ENCODE peak calls at places on chromosomes 3 and 15, in four cellular contexts. A is NCI-H2029, U is NCI-H1092 treated with DMSO at 0.1 percent for 48 hours, B is EH. H is an unnamed sample.

GRCh38 chr3:85725809-85726208 is 767.0 kb downstream of the CADM2 start:
- DNase-seq in A (no peak), U (no peak), B (no peak), H (no peak)

GRCh38 chr15:31472636-31473383 is 146.2 kb downstream of the KLF13 start:
- DNase-seq in A (no peak), U (no peak), B (peak; percentile 55), H (no peak)

GRCh38 chr15:57684491-57685184 is 21.9 kb upstream of the POLR2M start:
- DNase-seq in A (peak; percentile 39), U (peak; percentile 3), B (no peak), H (peak; percentile 74)

GRCh38 chr3:79661866-79662265 is 105.9 kb downstream of the ROBO1 start:
- DNase-seq in A (no peak), U (no peak), B (no peak), H (no peak)

GRCh38 chr3:30167511-30168135 is 438.8 kb upstream of the TGFBR2 start:
- DNase-seq in A (no peak), U (no peak), B (peak; percentile 15), H (no peak)

GRCh38 chr15:64651573-64652260 is 123.7 kb downstream of the RBPMS2 start:
- DNase-seq in A (peak; percentile 58), U (peak; percentile 16), B (no peak), H (peak; percentile 49)

GRCh38 chr3:190326361-190326760 is 4.1 kb upstream of the CLDN1 start:
- DNase-seq in A (no peak), U (no peak), B (peak; percentile 53), H (no peak)

GRCh38 chr3:125431391-125431790 is 56.3 kb upstream of the ZNF148 start:
- DNase-seq in A (no peak), U (no peak), B (peak; percentile 68), H (no peak)

GRCh38 chr3:120791958-120792357 is 49.4 kb downstream of the GTF2E1 start:
- DNase-seq in A (no peak), U (no peak), B (peak; percentile 86), H (no peak)

GRCh38 chr3:175150812-175151411 is 291.8 kb downstream of the NAALADL2 start:
- DNase-seq in A (peak; percentile 92), U (peak; percentile 45), B (no peak), H (peak; percentile 85)

GRCh38 chr15:87224409-87224808 is 1032.1 kb downstream of the NTRK3 start:
- DNase-seq in A (no peak), U (no peak), B (peak; percentile 68), H (no peak)

GRCh38 chr15:40314723-40315276 is 7.1 kb upstream of the PLCB2 start:
- DNase-seq in A (no peak), U (no peak), B (peak; percentile 81), H (no peak)

GRCh38 chr3:111923095-111923771 is 55.6 kb upstream of the ABHD10 start:
- DNase-seq in A (no peak), U (no peak), B (peak; percentile 43), H (no peak)

GRCh38 chr3:178275793-178276192 is 260.4 kb upstream of the KCNMB2 start:
- DNase-seq in A (no peak), U (no peak), B (peak; percentile 56), H (no peak)

GRCh38 chr3:101123084-101123483 is 129.9 kb upstream of the ABI3BP start:
- DNase-seq in A (no peak), U (no peak), B (no peak), H (no peak)

GRCh38 chr3:73259841-73260240 is 198.4 kb downstream of the EBLN2 start:
- DNase-seq in A (no peak), U (no peak), B (peak; percentile 0), H (no peak)

GRCh38 chr3:39404943-39405686 is 1.4 kb upstream of the RPSA start:
- DNase-seq in A (no peak), U (no peak), B (no peak), H (no peak)

GRCh38 chr15:55819397-55820034 is 76.6 kb upstream of the PRTG start:
- DNase-seq in A (no peak), U (no peak), B (no peak), H (no peak)

H was measured in SHP77.